ENCODE peak calls at places on chromosome 6, in five cellular contexts. O, W, Q, F and E are unnamed samples.

GRCh38 chr6:134004714-134005113 is 47.7 kb downstream of the SLC2A12 start:
- DNase-seq in O (peak), W (no peak), Q (no peak), F (no peak), E (no peak)

GRCh38 chr6:47141166-47141565 is 99.0 kb upstream of the ADGRF1 start:
- DNase-seq in O (no peak), W (no peak), Q (no peak), F (no peak), E (no peak)

GRCh38 chr6:166957087-166957804 is 896 bp upstream of the RNASET2 start:
- DNase-seq in O (peak), W (peak), Q (peak), F (peak), E (no peak)

GRCh38 chr6:119445666-119446622 is 96.4 kb upstream of the MAN1A1 start:
- DNase-seq in O (no peak), W (no peak), Q (no peak), F (peak), E (no peak)

GRCh38 chr6:85329193-85329592 is 120.7 kb upstream of the NT5E start:
- DNase-seq in O (no peak), W (no peak), Q (no peak), F (no peak), E (no peak)

GRCh38 chr6:170028629-170029345 is 262.1 kb downstream of the DLL1 start:
- DNase-seq in O (no peak), W (no peak), Q (no peak), F (no peak), E (no peak)

GRCh38 chr6:99467509-99468106 is 42.5 kb upstream of the PNISR start:
- DNase-seq in O (peak), W (no peak), Q (no peak), F (peak), E (no peak)

GRCh38 chr6:11971154-11971553 is 41.0 kb upstream of the HIVEP1 start:
- DNase-seq in O (no peak), W (no peak), Q (no peak), F (no peak), E (no peak)

GRCh38 chr6:30156262-30156599 is 4.8 kb downstream of the TRIM10 start:
- DNase-seq in O (no peak), W (no peak), Q (no peak), F (no peak), E (no peak)

GRCh38 chr6:53593001-53593488 is 48.1 kb upstream of the GCLC start:
- DNase-seq in O (no peak), W (no peak), Q (no peak), F (no peak), E (no peak)

GRCh38 chr6:161135695-161136591 is 137.9 kb downstream of the AGPAT4 start:
- DNase-seq in O (no peak), W (no peak), Q (no peak), F (no peak), E (no peak)

GRCh38 chr6:38640216-38640909 is 634 bp upstream of the BTBD9 start:
- DNase-seq in O (no peak), W (no peak), Q (no peak), F (no peak), E (no peak)

GRCh38 chr6:163943647-163944395 is 529.3 kb downstream of the QKI start:
- DNase-seq in O (no peak), W (no peak), Q (no peak), F (no peak), E (peak)

GRCh38 chr6:11368760-11369159 is 136.3 kb upstream of the NEDD9 start:
- DNase-seq in O (no peak), W (no peak), Q (no peak), F (peak), E (no peak)

GRCh38 chr6:113634352-113635163 is 222.6 kb upstream of the MARCKS start:
- DNase-seq in O (no peak), W (no peak), Q (no peak), F (no peak), E (no peak)

GRCh38 chr6:8432614-8433013 is 2.7 kb downstream of the SLC35B3 start:
- DNase-seq in O (no peak), W (no peak), Q (no peak), F (no peak), E (no peak)

GRCh38 chr6:18363746-18364145 is 23.4 kb upstream of the RNF144B start:
- DNase-seq in O (no peak), W (no peak), Q (no peak), F (no peak), E (no peak)

GRCh38 chr6:72620866-72621242 is 1.0 kb upstream of the KCNQ5 start:
- DNase-seq in O (no peak), W (peak), Q (no peak), F (peak), E (peak)

GRCh38 chr6:132648828-132649227 is 10.2 kb downstream of the TAAR1 start:
- DNase-seq in O (no peak), W (no peak), Q (no peak), F (no peak), E (no peak)

GRCh38 chr6:169153401-169153800 is 100.2 kb downstream of the THBS2 start:
- DNase-seq in O (no peak), W (no peak), Q (no peak), F (no peak), E (no peak)

GRCh38 chr6:30325873-30326445 is 768 bp upstream of the TRIM39 start:
- DNase-seq in O (no peak), W (peak), Q (peak), F (peak), E (no peak)

GRCh38 chr6:66226099-66226498 is 519.1 kb upstream of the EYS start:
- DNase-seq in O (peak), W (no peak), Q (no peak), F (no peak), E (no peak)

GRCh38 chr6:36246511-36247268 is 23.2 kb upstream of the PNPLA1 start:
- DNase-seq in O (no peak), W (no peak), Q (no peak), F (no peak), E (no peak)

GRCh38 chr6:130602151-130602770 is 224.9 kb upstream of the SMLR1 start:
- DNase-seq in O (no peak), W (no peak), Q (no peak), F (peak), E (no peak)

GRCh38 chr6:109182590-109182989 is 87.3 kb downstream of the CEP57L1 start:
- DNase-seq in O (peak), W (no peak), Q (no peak), F (no peak), E (peak)

GRCh38 chr6:137399949-137400443 is 94.2 kb downstream of the OLIG3 start:
- DNase-seq in O (no peak), W (no peak), Q (no peak), F (no peak), E (no peak)

GRCh38 chr6:37258405-37258704 is 411 bp upstream of the TMEM217 start:
- DNase-seq in O (no peak), W (no peak), Q (no peak), F (no peak), E (no peak)

GRCh38 chr6:133555726-133556125 is 314.6 kb downstream of the EYA4 start:
- DNase-seq in O (no peak), W (no peak), Q (no peak), F (no peak), E (no peak)

GRCh38 chr6:13378669-13379590 is 50.6 kb upstream of the TBC1D7 start:
- DNase-seq in O (peak), W (no peak), Q (no peak), F (no peak), E (no peak)

GRCh38 chr6:149234051-149234962 is 83.2 kb upstream of the TAB2 start:
- DNase-seq in O (no peak), W (peak), Q (peak), F (peak), E (no peak)

GRCh38 chr6:138104618-138105213 is 2.5 kb downstream of the PERP start:
- DNase-seq in O (no peak), W (no peak), Q (no peak), F (no peak), E (no peak)

GRCh38 chr6:51411726-51412125 is 593.1 kb downstream of the TFAP2B start:
- DNase-seq in O (no peak), W (no peak), Q (no peak), F (no peak), E (no peak)

GRCh38 chr6:80376411-80376810 is 269.9 kb downstream of the BCKDHB start:
- DNase-seq in O (no peak), W (no peak), Q (no peak), F (no peak), E (no peak)